ENCODE peak calls at places on chromosome 12, in six cellular contexts. N is NCI-H1436, O is skeletal muscle cell, A is HT1080, M is hypothalamus, B is stomach. W is an unnamed sample.

GRCh38 chr12:49824886-49825285 is 3.3 kb downstream of the NCKAP5L start:
- DNase-seq in O (no peak), B (no peak), M (no peak), A (peak), N (no peak), W (peak)

GRCh38 chr12:130281157-130281799 is 56.4 kb upstream of the PIWIL1 start:
- DNase-seq in N (no peak), A (peak), O (no peak), M (peak), B (no peak), W (peak)

GRCh38 chr12:19451196-19451595 is 11.9 kb downstream of the AEBP2 start:
- DNase-seq in A (no peak), M (no peak), N (no peak), B (no peak), O (peak), W (no peak)

GRCh38 chr12:66647034-66647691 is 31.7 kb downstream of the GRIP1 start:
- DNase-seq in A (peak), B (no peak), O (peak), N (no peak), M (no peak), W (no peak)

GRCh38 chr12:44525806-44526654 is 350.1 kb downstream of the NELL2 start:
- DNase-seq in M (no peak), A (no peak), N (no peak), O (no peak), B (no peak), W (no peak)

GRCh38 chr12:132062481-132062880 is 81.6 kb downstream of the DDX51 start:
- DNase-seq in N (no peak), A (no peak), B (no peak), O (no peak), M (no peak), W (no peak)

GRCh38 chr12:89261982-89262381 is 90.3 kb downstream of the DUSP6 start:
- DNase-seq in N (no peak), A (no peak), B (no peak), M (no peak), O (no peak), W (no peak)

GRCh38 chr12:112427760-112428159 is 9.0 kb downstream of the PTPN11 start:
- DNase-seq in N (no peak), O (no peak), A (no peak), M (no peak), B (no peak), W (no peak)

GRCh38 chr12:131122631-131123030 is 168.9 kb downstream of the ADGRD1 start:
- DNase-seq in O (no peak), A (no peak), N (no peak), B (no peak), M (no peak), W (no peak)

GRCh38 chr12:123270380-123271181 is 1.1 kb downstream of the CDK2AP1 start:
- DNase-seq in O (no peak), A (no peak), M (no peak), B (no peak), N (peak), W (peak)